ENCODE peak calls at places on chromosome 20, in six cellular contexts. F is cardiac fibroblast, W is ascending aorta, M is GM13976, N is ovary, G is type B pancreatic cell. Y is an unnamed sample.

GRCh38 chr20:21102691-21103311 is 3.4 kb downstream of the LINC00237 start:
- DNase-seq in F (no peak), W (peak; percentile 64), M (peak; percentile 65), N (peak; percentile 22), G (no peak), Y (no peak)

GRCh38 chr20:61321481-61321880 is 69.4 kb downstream of the CDH4 start:
- DNase-seq in F (no peak), W (no peak), M (no peak), N (no peak), G (no peak), Y (no peak)

GRCh38 chr20:14055127-14055742 is 59.9 kb downstream of the MACROD2 start:
- DNase-seq in F (peak; percentile 80), W (no peak), M (peak; percentile 34), N (no peak), G (no peak), Y (peak; percentile 33)

GRCh38 chr20:38435555-38435939 is 419 bp upstream of the SNHG17 start:
- DNase-seq in F (peak; percentile 94), W (no peak), M (no peak), N (no peak), G (no peak), Y (peak; percentile 57)

GRCh38 chr20:52493177-52493711 is 301.7 kb upstream of the ZFP64 start:
- DNase-seq in F (peak; percentile 64), W (no peak), M (no peak), N (no peak), G (peak; percentile 68), Y (no peak)

GRCh38 chr20:32822189-32822588 is 2.4 kb downstream of the MAPRE1 start:
- DNase-seq in F (no peak), W (no peak), M (no peak), N (no peak), G (no peak), Y (no peak)

GRCh38 chr20:52746768-52747167 is 225.4 kb upstream of the TSHZ2 start:
- DNase-seq in F (no peak), W (no peak), M (no peak), N (no peak), G (no peak), Y (no peak)

GRCh38 chr20:23061713-23062561 is 12.5 kb upstream of the THBD start:
- DNase-seq in F (peak; percentile 87), W (peak; percentile 86), M (no peak), N (peak; percentile 67), G (no peak), Y (peak; percentile 69)

GRCh38 chr20:44467289-44467883 is 8.3 kb upstream of the TTPAL start:
- DNase-seq in F (peak; percentile 92), W (peak; percentile 69), M (no peak), N (no peak), G (no peak), Y (no peak)

GRCh38 chr20:17651761-17652388 is 30.2 kb downstream of the RRBP1 start:
- DNase-seq in F (no peak), W (no peak), M (peak; percentile 38), N (no peak), G (no peak), Y (no peak)

GRCh38 chr20:8621021-8621420 is 447.9 kb upstream of the PLCB4 start:
- DNase-seq in F (no peak), W (no peak), M (no peak), N (no peak), G (no peak), Y (no peak)

GRCh38 chr20:51916244-51916643 is 113.9 kb upstream of the SALL4 start:
- DNase-seq in F (no peak), W (no peak), M (no peak), N (no peak), G (no peak), Y (no peak)

GRCh38 chr20:59518881-59519706 is 85.2 kb upstream of the PHACTR3 start:
- DNase-seq in F (peak; percentile 60), W (no peak), M (peak; percentile 82), N (no peak), G (no peak), Y (peak; percentile 35)

GRCh38 chr20:44832724-44833123 is 22.4 kb upstream of the RIMS4 start:
- DNase-seq in F (peak; percentile 61), W (no peak), M (no peak), N (no peak), G (no peak), Y (no peak)

GRCh38 chr20:43938017-43938655 is 23.5 kb downstream of the TOX2 start:
- DNase-seq in F (no peak), W (no peak), M (no peak), N (no peak), G (no peak), Y (no peak)

GRCh38 chr20:44326391-44327159 is 10.3 kb upstream of the R3HDML start:
- DNase-seq in F (no peak), W (no peak), M (no peak), N (no peak), G (no peak), Y (no peak)

GRCh38 chr20:20076297-20077065 is 24.1 kb downstream of the CFAP61 start:
- DNase-seq in F (peak; percentile 70), W (no peak), M (no peak), N (no peak), G (no peak), Y (peak; percentile 37)

GRCh38 chr20:47926731-47927130 is 141.4 kb upstream of the SULF2 start:
- DNase-seq in F (no peak), W (no peak), M (no peak), N (no peak), G (no peak), Y (no peak)

GRCh38 chr20:4449977-4450715 is 271.6 kb upstream of the PRND start:
- DNase-seq in F (peak; percentile 33), W (no peak), M (no peak), N (no peak), G (no peak), Y (peak; percentile 67)

GRCh38 chr20:6863798-6864201 is 96.3 kb downstream of the BMP2 start:
- DNase-seq in F (no peak), W (no peak), M (no peak), N (no peak), G (no peak), Y (no peak)

GRCh38 chr20:4476903-4477302 is 244.8 kb upstream of the PRND start:
- DNase-seq in F (peak; percentile 19), W (peak; percentile 83), M (no peak), N (no peak), G (no peak), Y (no peak)

GRCh38 chr20:47205577-47206123 is 150.8 kb downstream of the ZMYND8 start:
- DNase-seq in F (peak; percentile 91), W (peak; percentile 82), M (peak; percentile 67), N (peak; percentile 54), G (no peak), Y (peak; percentile 82)

GRCh38 chr20:14775778-14776177 is 438.4 kb upstream of the FLRT3 start:
- DNase-seq in F (peak; percentile 5), W (no peak), M (no peak), N (no peak), G (no peak), Y (no peak)

GRCh38 chr20:59718071-59718470 is 113.7 kb downstream of the PHACTR3 start:
- DNase-seq in F (no peak), W (peak; percentile 43), M (no peak), N (no peak), G (peak; percentile 18), Y (no peak)

GRCh38 chr20:1737134-1737533 is 79.6 kb upstream of the SIRPG start:
- DNase-seq in F (no peak), W (no peak), M (no peak), N (no peak), G (no peak), Y (no peak)

GRCh38 chr20:1735417-1736089 is 78.0 kb upstream of the SIRPG start:
- DNase-seq in F (no peak), W (no peak), M (no peak), N (no peak), G (no peak), Y (no peak)

DNA sequence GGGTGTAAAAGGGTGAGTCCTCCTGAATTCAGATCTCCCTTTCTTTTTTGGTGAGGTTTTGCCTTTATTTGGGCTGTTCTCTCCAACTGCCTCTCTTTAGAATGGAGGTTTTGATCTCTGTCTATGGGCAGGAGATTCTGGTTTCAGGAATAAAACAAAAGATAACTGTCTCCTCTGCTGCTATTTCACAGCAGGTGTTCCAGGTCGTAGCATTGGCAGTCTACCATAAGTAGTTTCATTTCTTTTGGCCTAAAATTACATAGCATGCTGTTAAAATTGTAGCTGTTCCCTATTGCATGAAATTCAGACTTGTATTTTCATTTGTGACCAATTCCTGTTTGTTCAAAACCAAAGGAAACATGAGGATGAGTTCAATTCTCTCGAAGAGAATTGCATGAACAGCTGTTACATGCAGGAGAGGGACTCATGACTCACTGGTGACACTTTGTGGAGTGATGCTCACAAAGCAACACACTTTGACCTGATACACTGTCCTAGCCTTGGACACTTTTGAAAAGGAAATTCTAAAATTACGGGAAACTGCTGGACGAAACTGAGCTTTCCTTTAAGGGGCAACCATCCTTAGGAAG is 76.8 kb upstream of the SIRPG start:
- DNase-seq in F (peak; percentile 25), W (no peak), M (peak; percentile 59), N (no peak), G (no peak), Y (peak; percentile 34)
- TF ChIP-seq CTCF in F (no peak), W (no peak), M (peak; percentile 32), N (no peak), G (no peak), Y (peak; percentile 33)

GRCh38 chr20:35001596-35002362 is 46.1 kb downstream of the MYH7B start:
- DNase-seq in F (no peak), W (no peak), M (no peak), N (no peak), G (no peak), Y (no peak)

GRCh38 chr20:34999782-35000181 is 44.1 kb downstream of the MYH7B start:
- DNase-seq in F (no peak), W (no peak), M (no peak), N (no peak), G (no peak), Y (no peak)

GRCh38 chr20:35002426-35003210 is 47.0 kb downstream of the MYH7B start:
- DNase-seq in F (no peak), W (no peak), M (no peak), N (no peak), G (no peak), Y (no peak)

GRCh38 chr20:35000311-35000921 is 44.7 kb downstream of the MYH7B start:
- DNase-seq in F (no peak), W (no peak), M (no peak), N (no peak), G (no peak), Y (no peak)

GRCh38 chr20:35000922-35001595 is 45.4 kb downstream of the MYH7B start:
- DNase-seq in F (no peak), W (no peak), M (no peak), N (no peak), G (no peak), Y (no peak)
- TF ChIP-seq CTCF in F (no peak), W (no peak), M (no peak), N (no peak), G (no peak), Y (no peak)

GRCh38 chr20:34022154-34022842 is 28.6 kb downstream of the RALY start:
- DNase-seq in F (peak; percentile 21), W (no peak), M (peak; percentile 75), N (no peak), G (no peak), Y (peak; percentile 23)
- TF ChIP-seq CTCF in F (peak; percentile 43), W (no peak), M (peak; percentile 32), N (no peak), G (peak; percentile 68), Y (peak; percentile 70)

DNA sequence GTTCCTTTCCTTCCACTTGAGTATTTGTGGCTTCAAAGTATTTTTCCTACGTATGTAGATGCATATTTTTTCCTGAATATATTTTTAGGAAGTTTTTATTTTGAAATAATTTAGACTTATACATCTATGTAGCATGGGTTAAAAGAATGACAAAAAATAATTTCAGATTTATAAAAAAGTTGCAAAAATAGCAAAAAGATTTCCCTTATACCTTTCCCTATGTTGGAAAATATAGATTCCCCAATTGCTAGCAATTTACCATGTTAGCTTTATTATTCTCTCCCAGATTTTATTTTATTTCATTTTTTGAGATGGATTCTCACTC is 69.8 kb downstream of the SCAND1 start:
- DNase-seq in F (no peak), W (no peak), M (no peak), N (no peak), G (no peak), Y (no peak)
- TF ChIP-seq CTCF in F (no peak), W (no peak), M (no peak), N (no peak), G (no peak), Y (peak; percentile 54)

Y was measured in HFFc6.